ENCODE peak calls at places on chromosomes 3 and 15, in five cellular contexts. U, H, W, B and R are unnamed samples.

GRCh38 chr15:73982251-73982962 is 9.7 kb downstream of the STOML1 start:
- DNase-seq in U (no peak), H (no peak), W (no peak), B (no peak), R (no peak)

GRCh38 chr3:104951426-104951825 is 415.3 kb upstream of the ALCAM start:
- DNase-seq in U (no peak), H (no peak), W (no peak), B (no peak), R (no peak)

GRCh38 chr3:4376499-4376898 is 73.3 kb downstream of the SETMAR start:
- DNase-seq in U (no peak), H (no peak), W (no peak), B (no peak), R (no peak)

GRCh38 chr3:131217296-131217741 is 164.3 kb upstream of the NUDT16 start:
- DNase-seq in U (no peak), H (no peak), W (no peak), B (no peak), R (peak; percentile 57)

GRCh38 chr3:21979706-21980105 is 228.7 kb upstream of the ZNF385D start:
- DNase-seq in U (no peak), H (no peak), W (no peak), B (no peak), R (no peak)

GRCh38 chr3:52432225-52432624 is 12.7 kb downstream of the SEMA3G start:
- DNase-seq in U (no peak), H (no peak), W (no peak), B (no peak), R (no peak)

GRCh38 chr3:2860626-2861025 is 249.5 kb downstream of the IL5RA start:
- DNase-seq in U (no peak), H (no peak), W (no peak), B (no peak), R (no peak)

GRCh38 chr15:32943691-32944090 is 225.9 kb downstream of the GREM1 start:
- DNase-seq in U (no peak), H (no peak), W (no peak), B (no peak), R (no peak)

GRCh38 chr15:89496155-89497098 is at the start of gene RHCG:
- DNase-seq in U (peak; percentile 36), H (no peak), W (peak; percentile 56), B (peak; percentile 40), R (peak; percentile 66)

GRCh38 chr15:78979456-78980320 is 34.8 kb upstream of the CTSH start:
- DNase-seq in U (peak; percentile 55), H (no peak), W (no peak), B (peak; percentile 98), R (peak; percentile 74)

GRCh38 chr15:63599401-63600000 is 2.3 kb downstream of the FBXL22 start:
- DNase-seq in U (peak; percentile 18), H (no peak), W (no peak), B (peak; percentile 88), R (peak; percentile 56)